ENCODE peak calls at places on chromosomes 6 and 20, in five cellular contexts. B, A, U, V and W are unnamed samples.

GRCh38 chr20:5767493-5768098 is 17.4 kb downstream of the SHLD1 start:
- DNase-seq in B (no peak), A (no peak), U (no peak), V (no peak), W (no peak)

GRCh38 chr6:81766482-81767069 is 14.1 kb upstream of the TENT5A start:
- DNase-seq in B (no peak), A (no peak), U (no peak), V (no peak), W (peak; percentile 56)

GRCh38 chr20:3353646-3354045 is 53.8 kb downstream of the DNAAF9 start:
- DNase-seq in B (no peak), A (no peak), U (no peak), V (no peak), W (no peak)

GRCh38 chr6:104843196-104843595 is 16.5 kb downstream of the HACE1 start:
- DNase-seq in B (no peak), A (no peak), U (no peak), V (no peak), W (no peak)

GRCh38 chr6:42138630-42139619 is 3.5 kb downstream of the C6orf132 start:
- DNase-seq in B (no peak), A (no peak), U (no peak), V (peak; percentile 49), W (no peak)

GRCh38 chr6:138297761-138298298 is 79.5 kb upstream of the PBOV1 start:
- DNase-seq in B (no peak), A (no peak), U (no peak), V (no peak), W (no peak)

GRCh38 chr6:34000281-34000680 is 145.6 kb downstream of the GRM4 start:
- DNase-seq in B (no peak), A (no peak), U (no peak), V (no peak), W (no peak)

GRCh38 chr20:52416959-52417358 is 225.4 kb upstream of the ZFP64 start:
- DNase-seq in B (no peak), A (no peak), U (no peak), V (no peak), W (no peak)

GRCh38 chr6:114096553-114097172 is 125.7 kb upstream of the HDAC2 start:
- DNase-seq in B (no peak), A (peak; percentile 24), U (peak; percentile 47), V (peak; percentile 15), W (no peak)

GRCh38 chr20:19992996-19993908 is 23.9 kb upstream of the NAA20 start:
- DNase-seq in B (no peak), A (no peak), U (peak; percentile 87), V (no peak), W (no peak)

GRCh38 chr20:16083639-16084280 is 489.5 kb downstream of the KIF16B start:
- DNase-seq in B (no peak), A (no peak), U (no peak), V (no peak), W (no peak)

GRCh38 chr6:160427312-160428068 is 79.3 kb downstream of the SLC22A3 start:
- DNase-seq in B (no peak), A (no peak), U (no peak), V (no peak), W (no peak)

GRCh38 chr6:14702678-14703077 is 543.2 kb upstream of the JARID2 start:
- DNase-seq in B (no peak), A (no peak), U (no peak), V (no peak), W (no peak)

GRCh38 chr6:77740380-77740779 is 87.5 kb downstream of the MEI4 start:
- DNase-seq in B (no peak), A (no peak), U (peak; percentile 61), V (no peak), W (no peak)

GRCh38 chr20:25389381-25389857 is 1.2 kb downstream of the ABHD12 start:
- DNase-seq in B (no peak), A (no peak), U (peak; percentile 72), V (no peak), W (no peak)

GRCh38 chr20:53950031-53950430 is 120.4 kb downstream of the BCAS1 start:
- DNase-seq in B (no peak), A (peak; percentile 45), U (no peak), V (no peak), W (no peak)

GRCh38 chr6:692356-692851 is 535 bp downstream of the EXOC2 start:
- DNase-seq in B (peak; percentile 67), A (peak; percentile 83), U (peak; percentile 74), V (peak; percentile 70), W (peak; percentile 50)

GRCh38 chr6:104404377-104404776 is 455.3 kb downstream of the HACE1 start:
- DNase-seq in B (no peak), A (no peak), U (no peak), V (no peak), W (no peak)

GRCh38 chr6:70706491-70707123 is 38.9 kb downstream of the SMAP1 start:
- DNase-seq in B (no peak), A (no peak), U (peak; percentile 58), V (no peak), W (peak; percentile 9)

GRCh38 chr6:55958790-55959189 is 83.4 kb upstream of the BMP5 start:
- DNase-seq in B (no peak), A (no peak), U (no peak), V (no peak), W (no peak)

GRCh38 chr6:50264995-50265571 is 215.4 kb upstream of the DEFB112 start:
- DNase-seq in B (no peak), A (no peak), U (peak; percentile 34), V (peak; percentile 31), W (no peak)

GRCh38 chr20:63268256-63268655 is 4.4 kb upstream of the ARFGAP1 start:
- DNase-seq in B (no peak), A (no peak), U (no peak), V (peak; percentile 52), W (no peak)